ENCODE peak calls at places on chromosomes 16 and 17, in four cellular contexts. Q is lung, Z is tibial artery, R is uterus. V is an unnamed sample.
A peak's percentile ranks its signal among the peaks of the same experiment; 100 is the strongest.

GRCh38 chr17:64008830-64009229 is 10.7 kb downstream of the PRR29 start:
- DNase-seq in Q (no peak), R (no peak), Z (no peak), V (no peak)

GRCh38 chr16:51898872-51899271 is 648.1 kb downstream of the TOX3 start:
- DNase-seq in Q (no peak), R (no peak), Z (no peak), V (no peak)

GRCh38 chr17:13490906-13491502 is 110.7 kb downstream of the HS3ST3A1 start:
- DNase-seq in Z (no peak), Q (no peak), R (no peak), V (no peak)

GRCh38 chr16:75043175-75043937 is 44.5 kb downstream of the ZNRF1 start:
- DNase-seq in Q (no peak), R (no peak), Z (no peak), V (no peak)

GRCh38 chr17:28188841-28189263 is 130.1 kb upstream of the TMEM97 start:
- DNase-seq in R (no peak), Q (no peak), Z (no peak), V (no peak)

GRCh38 chr16:29777576-29778360 is at the start of gene ZG16:
- DNase-seq in R (no peak), Z (no peak), Q (no peak), V (no peak)

GRCh38 chr16:48628359-48628985 is 18.5 kb upstream of the N4BP1 start:
- DNase-seq in Q (no peak), Z (peak; percentile 21), R (no peak), V (no peak)

GRCh38 chr17:58092101-58092796 is 9.0 kb downstream of the DYNLL2 start:
- DNase-seq in R (no peak), Q (no peak), Z (no peak), V (no peak)

GRCh38 chr17:79982986-79983385 is 52.7 kb downstream of the TBC1D16 start:
- DNase-seq in Z (peak; percentile 47), Q (no peak), R (peak; percentile 11), V (no peak)

GRCh38 chr17:63247706-63248105 is 198.4 kb downstream of the CYB561 start:
- DNase-seq in R (no peak), Z (no peak), Q (no peak), V (no peak)

GRCh38 chr16:52993179-52993578 is 59.5 kb downstream of the CHD9NB start:
- DNase-seq in R (no peak), Q (no peak), Z (no peak), V (no peak)

GRCh38 chr16:63187638-63188037 is 1151.4 kb upstream of the CDH8 start:
- DNase-seq in Q (no peak), Z (no peak), R (no peak), V (no peak)

GRCh38 chr17:48103379-48103715 is 2.1 kb upstream of the CBX1 start:
- DNase-seq in Q (no peak), Z (no peak), R (no peak), V (no peak)

GRCh38 chr16:67116388-67117311 is 6.9 kb downstream of the PHAF1 start:
- DNase-seq in Q (no peak), R (no peak), Z (peak; percentile 57), V (no peak)

GRCh38 chr16:2019500-2019899 is at the start of gene NPW:
- DNase-seq in Q (no peak), R (no peak), Z (no peak), V (no peak)

GRCh38 chr17:48137658-48138057 is 30.1 kb downstream of the SNX11 start:
- DNase-seq in R (no peak), Z (no peak), Q (no peak), V (no peak)

GRCh38 chr17:50565559-50566350 is 5.2 kb downstream of the CACNA1G start:
- DNase-seq in Q (no peak), R (no peak), Z (no peak), V (no peak)

GRCh38 chr16:30521476-30521872 is 4.9 kb downstream of the ZNF768 start:
- DNase-seq in Z (no peak), Q (no peak), R (no peak), V (no peak)

GRCh38 chr17:32516450-32516849 is 29.7 kb downstream of the CDK5R1 start:
- DNase-seq in R (no peak), Q (no peak), Z (no peak), V (no peak)

GRCh38 chr17:78781339-78782304 is at the start of gene CYTH1:
- DNase-seq in R (peak; percentile 50), Z (peak; percentile 79), Q (peak; percentile 57), V (peak; percentile 59)

GRCh38 chr16:50742521-50743150 is 750 bp downstream of the CYLD start:
- DNase-seq in Q (no peak), R (no peak), Z (peak; percentile 68), V (peak; percentile 76)

GRCh38 chr17:7562208-7562605 is 488 bp downstream of the SENP3 start:
- DNase-seq in Z (no peak), Q (no peak), R (no peak), V (no peak)

GRCh38 chr17:68210570-68210969 is 37.3 kb upstream of the AMZ2 start:
- DNase-seq in Q (no peak), R (no peak), Z (no peak), V (no peak)

GRCh38 chr17:12736526-12736925 is 52.8 kb upstream of the ARHGAP44 start:
- DNase-seq in Z (no peak), R (no peak), Q (no peak), V (no peak)

GRCh38 chr17:12856451-12856850 is 67.2 kb downstream of the ARHGAP44 start:
- DNase-seq in Q (no peak), Z (no peak), R (no peak), V (no peak)

GRCh38 chr17:49506282-49506681 is 11.2 kb downstream of the NGFR start:
- DNase-seq in Z (no peak), Q (no peak), R (no peak), V (no peak)
- H3K4me1 ChIP-seq in Z (peaks cover 16% of the 10 kb centered on the region), Q (peaks cover 5% of the 10 kb centered on the region), R (no peaks in the 10 kb centered on the region), V (no peaks in the 10 kb centered on the region)

GRCh38 chr16:69313469-69313868 is 2.3 kb downstream of the VPS4A start:
- DNase-seq in R (no peak), Q (no peak), Z (no peak), V (no peak)

GRCh38 chr16:69316595-69317034 is 5.5 kb downstream of the VPS4A start:
- DNase-seq in Z (no peak), R (no peak), Q (no peak), V (peak; percentile 90)

GRCh38 chr16:69314534-69314933 is 3.4 kb downstream of the VPS4A start:
- DNase-seq in Q (no peak), R (peak; percentile 11), Z (no peak), V (no peak)

GRCh38 chr16:69318177-69318910 is 7.2 kb downstream of the VPS4A start:
- DNase-seq in Z (no peak), R (peak; percentile 6), Q (no peak), V (peak; percentile 85)

DNA sequence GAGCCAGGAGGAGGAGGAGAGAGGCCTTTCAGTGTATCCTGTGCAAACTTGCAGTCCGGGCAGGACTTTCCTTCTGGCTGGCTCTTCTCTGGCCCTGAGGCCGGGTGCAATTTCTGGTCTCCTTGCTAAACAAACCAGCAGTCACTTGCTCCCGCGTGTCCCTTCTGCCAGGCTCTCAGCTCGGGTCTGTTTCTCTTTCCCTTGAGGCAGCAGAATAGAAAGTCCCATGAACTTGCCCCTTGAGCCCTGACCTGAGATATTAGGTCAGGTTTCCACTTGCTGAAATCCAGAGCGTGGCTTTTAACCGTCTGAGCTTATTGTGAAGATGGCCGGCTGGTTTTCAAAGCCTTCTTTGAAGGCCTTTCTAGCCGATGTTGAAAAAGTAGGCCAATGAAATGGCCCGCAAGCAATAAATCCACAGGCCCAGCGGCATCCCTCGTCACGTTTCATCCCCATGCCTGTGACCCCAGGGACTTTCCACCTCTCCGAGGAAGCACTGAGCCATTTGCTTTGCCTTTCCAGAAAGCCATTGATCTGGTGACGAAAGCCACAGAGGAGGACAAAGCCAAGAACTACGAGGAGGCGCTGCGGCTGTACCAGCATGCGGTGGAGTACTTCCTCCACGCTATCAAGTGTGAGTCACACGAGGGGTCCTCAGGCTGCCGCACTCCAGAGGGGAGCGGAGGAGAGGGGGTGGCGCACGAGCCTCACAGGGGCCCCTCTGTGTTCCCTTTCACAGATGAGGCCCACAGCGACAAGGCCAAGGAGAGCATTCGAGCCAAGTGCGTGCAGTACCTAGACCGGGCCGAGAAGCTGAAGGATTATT is 4.5 kb downstream of the VPS4A start:
- DNase-seq in R (peak; percentile 8), Z (no peak), Q (no peak), V (no peak)
- H3K36me3 ChIP-seq in R (no peaks in the 10 kb centered on the region), Z (peaks cover 53% of the 10 kb centered on the region), Q (peaks cover 55% of the 10 kb centered on the region), V (peaks cover 5% of the 10 kb centered on the region)

DNA sequence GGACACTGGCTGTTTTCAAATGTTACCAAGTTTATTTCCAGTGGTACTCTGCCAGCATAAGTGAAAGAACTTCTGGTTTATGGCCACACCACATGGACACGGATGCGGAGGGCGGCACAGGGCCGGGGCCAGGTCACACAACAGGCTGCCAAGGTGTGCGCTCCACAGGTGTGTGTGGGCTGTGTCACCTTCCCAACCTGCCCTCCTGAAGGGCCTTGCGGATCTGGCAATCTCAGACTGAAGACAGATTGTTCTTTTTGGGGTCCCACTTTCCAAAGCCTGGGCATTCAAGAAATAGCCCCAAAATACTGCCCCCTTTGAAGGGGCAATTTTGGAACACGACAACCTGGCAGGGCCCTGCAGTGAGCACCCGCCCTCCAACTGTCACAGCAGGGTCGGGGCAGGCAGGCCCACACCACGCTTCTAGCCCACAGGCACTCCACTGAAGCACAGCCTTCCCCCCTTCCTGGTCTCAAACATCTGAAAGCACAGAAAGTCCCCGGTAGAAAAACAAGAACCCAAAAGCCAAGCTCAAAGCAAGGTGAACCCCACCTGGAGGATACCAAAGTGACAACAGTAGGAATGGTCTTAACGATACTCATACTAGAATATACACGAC is 3.5 kb downstream of the CSNK1D start:
- DNase-seq in R (no peak), Q (no peak), Z (no peak), V (peak; percentile 60)
- H3K4me1 ChIP-seq in R (peaks cover 5% of the 10 kb centered on the region), Q (peaks cover 44% of the 10 kb centered on the region), Z (peaks cover 82% of the 10 kb centered on the region), V (peaks cover 52% of the 10 kb centered on the region)

GRCh38 chr16:21957687-21958346 is 4.7 kb downstream of the UQCRC2 start:
- DNase-seq in R (no peak), Z (no peak), Q (no peak), V (no peak)

GRCh38 chr16:21963887-21964286 is 10.7 kb downstream of the UQCRC2 start:
- DNase-seq in Q (no peak), R (no peak), Z (no peak), V (no peak)

GRCh38 chr16:21964353-21964752 is 11.2 kb downstream of the UQCRC2 start:
- DNase-seq in Q (no peak), R (no peak), Z (no peak), V (no peak)

GRCh38 chr16:21959050-21959449 is 5.9 kb downstream of the UQCRC2 start:
- DNase-seq in R (no peak), Q (no peak), Z (no peak), V (no peak)

DNA sequence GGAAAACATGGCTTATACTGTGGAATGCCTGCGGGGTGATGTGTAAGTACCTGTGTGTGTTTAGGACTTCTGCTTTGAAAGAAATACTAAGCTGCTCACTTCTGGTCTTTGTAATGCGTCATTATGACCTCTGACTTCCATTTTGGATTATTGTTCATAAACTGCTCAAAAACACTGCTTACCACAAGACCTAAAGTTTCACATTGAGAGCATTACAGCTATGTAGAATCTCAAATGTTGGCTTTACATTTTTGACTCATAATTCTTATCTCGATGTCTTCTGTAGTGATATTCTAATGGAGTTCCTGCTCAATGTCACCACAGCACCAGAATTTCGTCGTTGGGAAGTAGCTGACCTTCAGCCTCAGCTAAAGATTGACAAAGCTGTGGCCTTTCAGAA is 9.3 kb downstream of the UQCRC2 start:
- DNase-seq in R (no peak), Q (no peak), Z (no peak), V (no peak)
- H3K36me3 ChIP-seq in R (no peaks in the 10 kb centered on the region), Q (peaks cover 40% of the 10 kb centered on the region), Z (peaks cover 90% of the 10 kb centered on the region), V (peaks cover 9% of the 10 kb centered on the region)

GRCh38 chr16:64380751-64381150 is 741.1 kb downstream of the CDH11 start:
- DNase-seq in Q (no peak), R (no peak), Z (no peak), V (peak; percentile 44)

GRCh38 chr16:64370112-64370511 is 751.8 kb downstream of the CDH11 start:
- DNase-seq in R (no peak), Z (no peak), Q (no peak), V (no peak)

GRCh38 chr16:64375386-64375980 is 746.4 kb downstream of the CDH11 start:
- DNase-seq in R (no peak), Q (no peak), Z (no peak), V (no peak)
- H3K4me1 ChIP-seq in R (no peaks in the 10 kb centered on the region), Q (no peaks in the 10 kb centered on the region), Z (no peaks in the 10 kb centered on the region), V (no peaks in the 10 kb centered on the region)

V was measured in pancreas.